ENCODE peak calls at places on chromosome 7, in eight cellular contexts. N is activated CD4-positive, alpha-beta T cell treated with anti-CD3 and anti-CD28 coated beads, Interleukin-2, amount 50 U/mL, for 1 hour; Y is NCI-H2029; T is IMR-90; R is nucleus accumbens; F is RPMI8226; E is activated CD8-positive, alpha-beta memory T cell treated with anti-CD3 and anti-CD28 coated beads for 48 hours; Q is pons. S is an unnamed sample.

GRCh38 chr7:2806571-2806970 is 37.5 kb downstream of the GNA12 start:
- DNase-seq in Y (no peak), R (no peak), N (no peak), Q (no peak), T (no peak), E (no peak), F (no peak), S (no peak)

GRCh38 chr7:6628045-6628444 is 9.1 kb upstream of the ZNF316 start:
- DNase-seq in N (no peak), R (no peak), Q (no peak), T (no peak), E (no peak), Y (peak), F (peak), S (no peak)

GRCh38 chr7:128154519-128154918 is 86.6 kb upstream of the LEP start:
- DNase-seq in R (no peak), Y (no peak), T (no peak), N (no peak), Q (no peak), F (no peak), E (no peak), S (no peak)

GRCh38 chr7:29611941-29612527 is 48.4 kb downstream of the PRR15 start:
- DNase-seq in T (no peak), F (no peak), R (no peak), E (no peak), N (no peak), Q (no peak), Y (no peak), S (no peak)

GRCh38 chr7:67618569-67619543 is 622.2 kb downstream of the TYW1 start:
- DNase-seq in E (no peak), R (peak), F (peak), Q (no peak), N (no peak), Y (peak), T (no peak), S (no peak)

GRCh38 chr7:88040694-88041093 is 106.6 kb downstream of the ADAM22 start:
- DNase-seq in F (no peak), E (no peak), R (no peak), N (no peak), Q (no peak), T (no peak), Y (no peak), S (no peak)

GRCh38 chr7:5780801-5781496 is 514 bp downstream of the RNF216 start:
- DNase-seq in N (peak), T (no peak), Y (no peak), R (peak), E (no peak), F (peak), Q (peak), S (no peak)

GRCh38 chr7:381211-382117 is 91.5 kb downstream of the FOXL3 start:
- DNase-seq in Y (no peak), Q (no peak), N (peak), R (no peak), F (no peak), T (no peak), E (no peak), S (peak)

GRCh38 chr7:134726581-134726980 is 52.9 kb upstream of the CALD1 start:
- DNase-seq in R (no peak), T (peak), Q (no peak), F (no peak), E (no peak), N (no peak), Y (no peak), S (no peak)

GRCh38 chr7:22821702-22822485 is 755 bp downstream of the TOMM7 start:
- DNase-seq in Q (peak), F (peak), T (no peak), E (no peak), N (no peak), Y (no peak), R (no peak), S (no peak)

GRCh38 chr7:4781366-4782069 is 6.1 kb downstream of the AP5Z1 start:
- DNase-seq in R (no peak), Q (no peak), F (no peak), N (no peak), Y (no peak), T (no peak), E (no peak), S (no peak)

GRCh38 chr7:102890292-102890970 is 22.4 kb upstream of the LRRC17 start:
- DNase-seq in E (no peak), T (peak), F (no peak), N (no peak), R (no peak), Y (no peak), Q (no peak), S (no peak)

GRCh38 chr7:70616821-70617220 is 515.1 kb upstream of the GALNT17 start:
- DNase-seq in T (no peak), N (no peak), E (no peak), Y (no peak), F (no peak), R (no peak), Q (no peak), S (no peak)

GRCh38 chr7:108135446-108136190 is 5.5 kb upstream of the LAMB4 start:
- DNase-seq in Y (no peak), F (peak), Q (no peak), R (no peak), T (no peak), N (no peak), E (no peak), S (peak)

GRCh38 chr7:151249732-151250072 is 1.2 kb upstream of the SMARCD3 start:
- DNase-seq in E (no peak), T (peak), Y (no peak), Q (no peak), R (peak), F (no peak), N (no peak), S (no peak)

GRCh38 chr7:47576031-47576908 is 5.6 kb downstream of the TNS3 start:
- DNase-seq in T (peak), Q (no peak), Y (peak), R (peak), E (no peak), F (peak), N (no peak), S (no peak)

GRCh38 chr7:112550468-112551060 is 69.8 kb downstream of the LSMEM1 start:
- DNase-seq in Y (peak), R (no peak), T (peak), E (no peak), N (no peak), Q (peak), F (peak), S (peak)

GRCh38 chr7:11373546-11374142 is 400.0 kb downstream of the PHF14 start:
- DNase-seq in F (peak), E (no peak), N (no peak), R (no peak), T (no peak), Q (peak), Y (no peak), S (no peak)

GRCh38 chr7:130486114-130486962 is 5.5 kb upstream of the MEST start:
- DNase-seq in R (peak), E (peak), F (peak), N (peak), Q (peak), T (no peak), Y (peak), S (no peak)

GRCh38 chr7:45044333-45044732 is 44.3 kb downstream of the CCM2 start:
- DNase-seq in E (no peak), T (no peak), R (no peak), Y (no peak), N (no peak), F (no peak), Q (no peak), S (no peak)

GRCh38 chr7:90626011-90626410 is 29.9 kb downstream of the CDK14 start:
- DNase-seq in E (no peak), Q (no peak), Y (no peak), R (no peak), N (no peak), T (peak), F (no peak), S (no peak)

GRCh38 chr7:114081606-114082425 is 163.0 kb upstream of the PPP1R3A start:
- DNase-seq in Y (peak), N (no peak), R (no peak), Q (peak), T (peak), E (no peak), F (peak), S (no peak)

GRCh38 chr7:124557587-124557986 is 208.0 kb downstream of the GPR37 start:
- DNase-seq in F (no peak), E (no peak), T (no peak), Y (no peak), N (no peak), R (no peak), Q (no peak), S (no peak)

GRCh38 chr7:76047305-76047810 is 442 bp downstream of the STYXL1 start:
- DNase-seq in T (no peak), E (no peak), Q (peak), R (no peak), N (no peak), F (no peak), Y (no peak), S (peak)

GRCh38 chr7:36984051-36984492 is 259.8 kb upstream of the AOAH start:
- DNase-seq in Y (no peak), F (no peak), N (no peak), E (no peak), R (no peak), T (no peak), Q (no peak), S (no peak)

GRCh38 chr7:4641091-4641666 is 40.9 kb upstream of the FOXK1 start:
- DNase-seq in F (no peak), N (no peak), T (no peak), E (no peak), Q (no peak), R (no peak), Y (no peak), S (no peak)

GRCh38 chr7:17654940-17655339 is 285.4 kb downstream of the SNX13 start:
- DNase-seq in R (no peak), Y (no peak), T (peak), F (peak), N (no peak), E (no peak), Q (peak), S (no peak)

GRCh38 chr7:23393636-23394035 is 76.7 kb downstream of the IGF2BP3 start:
- DNase-seq in Y (no peak), R (no peak), F (no peak), Q (no peak), T (no peak), N (no peak), E (no peak), S (no peak)

GRCh38 chr7:106824458-106824857 is 40.6 kb upstream of the PIK3CG start:
- DNase-seq in N (no peak), Q (no peak), F (no peak), R (no peak), Y (no peak), T (peak), E (no peak), S (no peak)

GRCh38 chr7:85750454-85750949 is 563.6 kb upstream of the SEMA3D start:
- DNase-seq in Q (peak), Y (peak), N (no peak), E (no peak), F (peak), T (peak), R (peak), S (no peak)

GRCh38 chr7:28629216-28629848 is 217.0 kb downstream of the CREB5 start:
- DNase-seq in Q (peak), F (no peak), E (no peak), N (no peak), R (peak), T (peak), Y (no peak), S (no peak)

GRCh38 chr7:81470084-81470723 is 299.6 kb downstream of the HGF start:
- DNase-seq in N (no peak), E (no peak), Y (peak), F (peak), R (peak), T (peak), Q (peak), S (no peak)

GRCh38 chr7:131722371-131722770 is 165.9 kb upstream of the PODXL start:
- DNase-seq in Y (no peak), F (no peak), N (no peak), Q (no peak), T (no peak), E (no peak), R (no peak), S (no peak)

GRCh38 chr7:101179117-101179779 is 845 bp downstream of the NAT16 start:
- DNase-seq in T (no peak), E (no peak), N (no peak), Y (no peak), Q (no peak), R (no peak), F (peak), S (no peak)

GRCh38 chr7:143130541-143130940 is 1.3 kb upstream of the PIP start:
- DNase-seq in Q (peak), Y (no peak), N (no peak), T (no peak), F (no peak), R (no peak), E (no peak), S (no peak)

GRCh38 chr7:95026421-95027072 is 119.2 kb downstream of the PPP1R9A start:
- DNase-seq in E (no peak), F (no peak), Q (no peak), Y (no peak), N (no peak), R (no peak), T (no peak), S (no peak)

GRCh38 chr7:116417593-116418345 is 81.8 kb upstream of the CAV2 start:
- DNase-seq in E (no peak), Y (no peak), N (no peak), R (peak), F (no peak), Q (peak), T (peak), S (no peak)

GRCh38 chr7:101218236-101219130 is 518 bp downstream of the ZNHIT1 start:
- DNase-seq in N (no peak), R (no peak), F (no peak), E (no peak), Y (no peak), Q (no peak), T (peak), S (no peak)